ENCODE peak calls at places on chromosomes 2 and 18, in five cellular contexts. One of them, this sample, is unnamed.

GRCh38 chr18:58911241-58911640 is 46.6 kb downstream of the ZNF532 start:
- DNase-seq in nucleus accumbens: no peak
- DNase-seq in GM18507: no peak
- DNase-seq in RWPE1: no peak
- DNase-seq in spleen: no peak
- DNase-seq in this sample: no peak

GRCh38 chr18:51569153-51569552 is 371.7 kb upstream of the MEX3C start:
- DNase-seq in nucleus accumbens: no peak
- DNase-seq in GM18507: no peak
- DNase-seq in RWPE1: no peak
- DNase-seq in spleen: no peak
- DNase-seq in this sample: no peak

GRCh38 chr2:128573531-128573930 is 254.9 kb upstream of the HS6ST1 start:
- DNase-seq in nucleus accumbens: no peak
- DNase-seq in GM18507: no peak
- DNase-seq in RWPE1: no peak
- DNase-seq in spleen: no peak
- DNase-seq in this sample: no peak

GRCh38 chr2:199742884-199743283 is 108.1 kb downstream of the FTCDNL1 start:
- DNase-seq in nucleus accumbens: no peak
- DNase-seq in GM18507: no peak
- DNase-seq in RWPE1: no peak
- DNase-seq in spleen: no peak
- DNase-seq in this sample: no peak

GRCh38 chr2:30686000-30686399 is 121.2 kb downstream of the CAPN13 start:
- DNase-seq in nucleus accumbens: no peak
- DNase-seq in GM18507: no peak
- DNase-seq in RWPE1: no peak
- DNase-seq in spleen: no peak
- DNase-seq in this sample: no peak

GRCh38 chr2:67486041-67486796 is 89.1 kb downstream of the ETAA1 start:
- DNase-seq in nucleus accumbens: no peak
- DNase-seq in GM18507: no peak
- DNase-seq in RWPE1: peak; percentile 34
- DNase-seq in spleen: no peak
- DNase-seq in this sample: no peak

GRCh38 chr18:76351961-76352581 is 143.0 kb downstream of the ZNF516 start:
- DNase-seq in nucleus accumbens: peak; percentile 51
- DNase-seq in GM18507: no peak
- DNase-seq in RWPE1: peak; percentile 87
- DNase-seq in spleen: no peak
- DNase-seq in this sample: peak; percentile 41

GRCh38 chr2:26251893-26252292 is 7.2 kb downstream of the HADHB start:
- DNase-seq in nucleus accumbens: no peak
- DNase-seq in GM18507: no peak
- DNase-seq in RWPE1: no peak
- DNase-seq in spleen: no peak
- DNase-seq in this sample: no peak

GRCh38 chr18:46397174-46397573 is 259.8 kb downstream of the LOXHD1 start:
- DNase-seq in nucleus accumbens: no peak
- DNase-seq in GM18507: no peak
- DNase-seq in RWPE1: no peak
- DNase-seq in spleen: no peak
- DNase-seq in this sample: no peak

GRCh38 chr2:133711226-133711625 is 143.0 kb upstream of the NCKAP5 start:
- DNase-seq in nucleus accumbens: no peak
- DNase-seq in GM18507: no peak
- DNase-seq in RWPE1: no peak
- DNase-seq in spleen: no peak
- DNase-seq in this sample: peak; percentile 37

GRCh38 chr2:241308267-241308666 is 7.2 kb downstream of the HDLBP start:
- DNase-seq in nucleus accumbens: no peak
- DNase-seq in GM18507: no peak
- DNase-seq in RWPE1: no peak
- DNase-seq in spleen: no peak
- DNase-seq in this sample: no peak

GRCh38 chr2:118845843-118846666 is 1.4 kb downstream of the EN1 start:
- DNase-seq in nucleus accumbens: no peak
- DNase-seq in GM18507: no peak
- DNase-seq in RWPE1: no peak
- DNase-seq in spleen: peak; percentile 55
- DNase-seq in this sample: no peak

GRCh38 chr18:55300469-55301195 is 287.4 kb downstream of the TCF4 start:
- DNase-seq in nucleus accumbens: no peak
- DNase-seq in GM18507: no peak
- DNase-seq in RWPE1: no peak
- DNase-seq in spleen: no peak
- DNase-seq in this sample: no peak

This sample was measured in dermis blood vessel endothelial cell.